ENCODE peak calls at places on chromosomes 4 and X, in six cellular contexts. M is Calu3, F is sigmoid colon, C is cardiac muscle cell, O is AG09319, Y is bronchial epithelial cell. A is an unnamed sample.

GRCh38 chr4:107689912-107690587 is 30.0 kb downstream of the PAPSS1 start:
- DNase-seq in F (no peak), O (no peak), M (no peak), C (no peak), Y (peak), A (no peak)

GRCh38 chr4:128716325-128716724 is 93.2 kb upstream of the JADE1 start:
- DNase-seq in M (no peak), O (peak), Y (no peak), C (no peak), F (peak), A (no peak)

GRCh38 chr4:10730590-10730989 is 46.0 kb upstream of the CLNK start:
- DNase-seq in Y (no peak), F (no peak), O (no peak), C (no peak), M (no peak), A (no peak)

GRCh38 chr4:125704726-125705125 is 390.0 kb downstream of the FAT4 start:
- DNase-seq in M (no peak), Y (no peak), C (no peak), O (no peak), F (no peak), A (no peak)

GRCh38 chrX:108028854-108029253 is 16.0 kb upstream of the VSIG1 start:
- DNase-seq in Y (no peak), O (no peak), C (no peak), F (no peak), M (no peak), A (no peak)

GRCh38 chr4:42474406-42474805 is 77.1 kb downstream of the SHISA3 start:
- DNase-seq in F (no peak), Y (no peak), C (no peak), O (no peak), M (no peak), A (no peak)

GRCh38 chrX:152072236-152072635 is 66.1 kb downstream of the MAGEA10 start:
- DNase-seq in M (peak), O (peak), Y (peak), F (no peak), C (no peak), A (no peak)

GRCh38 chr4:77092832-77093800 is 17.3 kb upstream of the CCNI start:
- DNase-seq in O (no peak), C (no peak), Y (peak), F (no peak), M (no peak), A (no peak)

GRCh38 chr4:17414392-17414791 is 97.5 kb downstream of the QDPR start:
- DNase-seq in Y (no peak), M (no peak), O (no peak), F (no peak), C (no peak), A (no peak)

GRCh38 chr4:5568336-5568735 is 140.0 kb downstream of the EVC2 start:
- DNase-seq in C (no peak), M (no peak), F (no peak), O (no peak), Y (no peak), A (no peak)

GRCh38 chrX:72003811-72004750 is 93.4 kb downstream of the NHSL2 start:
- DNase-seq in F (peak), C (peak), Y (no peak), M (peak), O (peak), A (peak)

GRCh38 chr4:141329174-141329569 is 108.5 kb downstream of the ZNF330 start:
- DNase-seq in F (no peak), M (no peak), O (peak), Y (peak), C (no peak), A (no peak)

GRCh38 chr4:2794707-2795557 is 2.0 kb downstream of the SH3BP2 start:
- DNase-seq in C (no peak), Y (peak), O (no peak), M (no peak), F (peak), A (peak)

GRCh38 chr4:160193787-160194186 is 1090.9 kb downstream of the RAPGEF2 start:
- DNase-seq in O (no peak), M (no peak), Y (no peak), C (no peak), F (no peak), A (no peak)
- TF ChIP-seq CTCF in O (no peak), M (no peak), Y (no peak), C (no peak), F (no peak), A (no peak)

DNA sequence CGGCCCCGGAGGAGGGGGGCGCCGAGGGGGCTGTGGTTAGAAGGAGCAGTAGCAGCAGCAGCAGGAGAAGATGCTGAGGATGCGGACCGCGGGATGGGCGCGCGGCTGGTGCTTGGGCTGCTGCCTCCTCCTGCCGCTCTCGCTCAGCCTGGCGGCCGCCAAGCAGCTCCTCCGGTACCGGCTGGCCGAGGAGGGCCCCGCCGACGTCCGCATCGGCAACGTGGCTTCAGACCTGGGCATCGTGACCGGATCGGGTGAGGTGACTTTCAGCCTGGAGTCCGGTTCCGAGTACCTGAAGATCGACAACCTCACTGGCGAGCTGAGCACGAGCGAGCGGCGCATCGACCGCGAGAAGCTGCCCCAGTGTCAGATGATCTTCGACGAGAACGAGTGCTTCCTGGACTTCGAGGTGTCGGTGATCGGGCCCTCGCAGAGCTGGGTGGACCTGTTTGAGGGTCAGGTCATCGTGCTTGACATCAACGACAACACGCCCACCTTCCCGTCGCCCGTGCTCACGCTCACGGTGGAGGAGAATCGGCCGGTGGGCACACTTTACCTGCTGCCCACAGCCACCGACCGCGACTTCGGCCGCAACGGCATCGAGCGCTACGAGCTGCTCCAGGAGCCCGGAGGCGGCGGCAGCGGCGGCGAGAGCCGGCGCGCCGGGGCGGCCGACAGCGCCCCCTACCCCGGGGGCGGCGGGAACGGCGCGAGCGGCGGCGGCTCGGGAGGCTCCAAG is 1.4 kb downstream of the PCDH7 start:
- DNase-seq in F (peak), M (peak), Y (no peak), O (no peak), C (peak), A (no peak)
- TF ChIP-seq CTCF in F (peak), M (no peak), Y (peak), O (no peak), C (no peak), A (peak)

DNA sequence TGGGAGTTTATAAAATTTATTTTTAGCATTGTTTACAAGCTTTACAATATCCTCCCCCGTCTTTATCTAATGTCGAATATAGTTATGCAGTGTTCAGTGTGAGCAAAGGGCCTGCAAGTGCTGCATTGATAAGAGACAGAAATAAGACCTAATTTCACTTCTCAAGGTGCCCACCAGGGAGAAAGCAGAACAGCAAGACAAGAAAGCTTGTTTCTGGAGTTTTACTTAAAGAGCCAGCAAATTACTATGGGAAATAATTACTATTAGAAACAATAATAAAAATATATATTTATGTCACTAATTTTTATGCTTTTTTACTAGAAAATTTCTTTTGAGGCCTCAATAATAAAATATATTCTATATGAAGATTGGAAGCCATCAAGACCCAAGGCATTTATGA is 2677.7 kb downstream of the ARAP2 start:
- DNase-seq in O (no peak), C (no peak), Y (no peak), M (no peak), F (no peak), A (no peak)
- TF ChIP-seq CTCF in O (no peak), C (no peak), Y (no peak), M (no peak), F (no peak), A (no peak)

GRCh38 chr4:75637176-75637575 is 6.8 kb upstream of the CDKL2 start:
- DNase-seq in F (no peak), C (no peak), Y (peak), M (no peak), O (no peak), A (no peak)

GRCh38 chr4:75634281-75634680 is 4.0 kb upstream of the CDKL2 start:
- DNase-seq in F (no peak), Y (no peak), C (no peak), M (no peak), O (no peak), A (no peak)

GRCh38 chr4:75637827-75638226 is 7.5 kb upstream of the CDKL2 start:
- DNase-seq in M (no peak), O (no peak), Y (no peak), F (no peak), C (no peak), A (no peak)

GRCh38 chr4:75633846-75634245 is 3.5 kb upstream of the CDKL2 start:
- DNase-seq in C (no peak), Y (peak), M (no peak), F (no peak), O (no peak), A (no peak)

DNA sequence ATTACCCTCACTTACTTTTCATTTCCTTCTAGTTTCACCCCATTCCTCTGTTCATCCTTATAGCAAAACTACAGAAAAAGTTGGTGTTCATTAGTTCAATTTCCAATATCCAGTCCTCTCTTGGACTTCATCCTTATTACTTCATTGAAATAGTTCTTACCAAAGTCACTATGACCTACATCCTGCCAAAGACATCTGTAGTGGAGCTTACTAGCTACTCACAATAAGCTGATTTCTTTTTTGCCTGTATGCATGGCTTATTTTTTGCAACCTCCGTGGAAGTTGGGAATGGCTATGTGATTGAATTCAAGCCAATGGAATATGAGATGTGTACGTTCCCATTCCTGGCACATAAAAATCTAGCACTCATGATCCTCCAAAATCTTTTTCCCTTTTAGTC is 4.6 kb upstream of the CDKL2 start:
- DNase-seq in F (no peak), O (no peak), Y (no peak), C (no peak), M (no peak), A (no peak)
- TF ChIP-seq CTCF in F (no peak), O (no peak), Y (no peak), C (no peak), M (no peak), A (no peak)

DNA sequence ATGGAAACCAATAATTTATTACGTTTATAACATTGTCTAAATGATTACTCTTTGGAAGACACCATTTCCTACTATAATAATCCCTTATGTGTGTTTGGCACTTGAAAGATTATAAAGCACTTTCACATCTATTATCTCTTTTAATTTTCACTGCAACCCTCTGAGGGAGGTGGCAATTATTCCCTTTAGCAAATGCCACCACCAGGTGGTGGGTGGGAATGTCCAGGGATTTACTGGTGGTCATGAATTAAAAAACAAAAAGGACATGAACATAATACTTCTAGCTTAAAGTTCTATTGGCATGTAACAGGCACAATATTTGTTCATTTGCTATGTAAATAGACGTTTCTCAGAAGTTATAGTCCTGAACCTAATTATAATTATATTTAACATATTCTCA is 1.2 kb upstream of the MGARP start:
- DNase-seq in Y (no peak), F (no peak), O (no peak), M (peak), C (no peak), A (no peak)
- TF ChIP-seq CTCF in Y (no peak), F (no peak), O (no peak), M (no peak), C (no peak), A (no peak)